ENCODE peak calls at places on chromosome 21, in seven cellular contexts. K is AG04450, P is PC-3, N is tibial artery, J is tibial nerve, I is HCT116, Y is heart right ventricle. V is an unnamed sample.

GRCh38 chr21:36330904-36331303 is 10.9 kb downstream of the MORC3 start:
- DNase-seq in K (no peak), P (peak; percentile 62), N (peak; percentile 33), J (peak; percentile 44), I (peak; percentile 27), Y (peak; percentile 29), V (no peak)

GRCh38 chr21:20647603-20648002 is 350.6 kb upstream of the NCAM2 start:
- DNase-seq in K (no peak), P (peak; percentile 73), N (no peak), J (no peak), I (no peak), Y (no peak), V (no peak)

GRCh38 chr21:14453964-14454641 is 71.2 kb upstream of the HSPA13 start:
- DNase-seq in K (no peak), P (no peak), N (no peak), J (no peak), I (no peak), Y (no peak), V (no peak)

GRCh38 chr21:21971384-21971783 is 973.2 kb downstream of the NCAM2 start:
- DNase-seq in K (no peak), P (peak; percentile 26), N (no peak), J (no peak), I (no peak), Y (no peak), V (no peak)

GRCh38 chr21:29462475-29462874 is 163.8 kb downstream of the BACH1 start:
- DNase-seq in K (no peak), P (no peak), N (no peak), J (no peak), I (no peak), Y (no peak), V (no peak)

GRCh38 chr21:14572206-14572780 is 26.2 kb upstream of the SAMSN1 start:
- DNase-seq in K (no peak), P (no peak), N (no peak), J (no peak), I (no peak), Y (no peak), V (no peak)

GRCh38 chr21:16046625-16047340 is 317.0 kb downstream of the USP25 start:
- DNase-seq in K (no peak), P (peak; percentile 91), N (no peak), J (no peak), I (no peak), Y (no peak), V (no peak)

GRCh38 chr21:32456497-32456918 is 44.0 kb downstream of the EVA1C start:
- DNase-seq in K (no peak), P (peak; percentile 51), N (peak; percentile 52), J (peak; percentile 43), I (no peak), Y (no peak), V (peak; percentile 71)

GRCh38 chr21:20443558-20444155 is 554.6 kb upstream of the NCAM2 start:
- DNase-seq in K (no peak), P (peak; percentile 61), N (no peak), J (no peak), I (no peak), Y (no peak), V (no peak)

GRCh38 chr21:26845066-26845749 is at the start of gene ADAMTS1:
- DNase-seq in K (peak; percentile 89), P (peak; percentile 76), N (peak; percentile 93), J (peak; percentile 93), I (no peak), Y (peak; percentile 94), V (peak; percentile 60)

GRCh38 chr21:40425981-40426380 is 421.0 kb downstream of the DSCAM start:
- DNase-seq in K (no peak), P (no peak), N (no peak), J (no peak), I (no peak), Y (no peak), V (no peak)

GRCh38 chr21:31409849-31410762 is 66.0 kb upstream of the TIAM1 start:
- DNase-seq in K (no peak), P (no peak), N (peak; percentile 41), J (no peak), I (no peak), Y (no peak), V (no peak)

GRCh38 chr21:26659181-26659580 is 86.1 kb upstream of the CYYR1 start:
- DNase-seq in K (no peak), P (no peak), N (no peak), J (no peak), I (no peak), Y (no peak), V (no peak)

GRCh38 chr21:14267071-14267470 is 51.1 kb downstream of the RBM11 start:
- DNase-seq in K (no peak), P (no peak), N (no peak), J (no peak), I (no peak), Y (no peak), V (no peak)

GRCh38 chr21:25974937-25975336 is 195.6 kb downstream of the APP start:
- DNase-seq in K (no peak), P (no peak), N (no peak), J (no peak), I (no peak), Y (peak; percentile 50), V (no peak)

GRCh38 chr21:16571594-16571993 is 841.8 kb downstream of the USP25 start:
- DNase-seq in K (no peak), P (no peak), N (no peak), J (no peak), I (no peak), Y (no peak), V (no peak)

GRCh38 chr21:15908187-15908586 is 178.4 kb downstream of the USP25 start:
- DNase-seq in K (no peak), P (no peak), N (no peak), J (no peak), I (no peak), Y (no peak), V (no peak)

GRCh38 chr21:23644768-23645167 is 1962.5 kb downstream of the MRPL39 start:
- DNase-seq in K (no peak), P (no peak), N (no peak), J (no peak), I (no peak), Y (no peak), V (no peak)

GRCh38 chr21:25501996-25502665 is 105.2 kb downstream of the MRPL39 start:
- DNase-seq in K (no peak), P (no peak), N (no peak), J (no peak), I (no peak), Y (no peak), V (no peak)

GRCh38 chr21:31008355-31008754 is 29.9 kb downstream of the KRTAP19-8 start:
- DNase-seq in K (no peak), P (no peak), N (no peak), J (no peak), I (no peak), Y (no peak), V (no peak)

DNA sequence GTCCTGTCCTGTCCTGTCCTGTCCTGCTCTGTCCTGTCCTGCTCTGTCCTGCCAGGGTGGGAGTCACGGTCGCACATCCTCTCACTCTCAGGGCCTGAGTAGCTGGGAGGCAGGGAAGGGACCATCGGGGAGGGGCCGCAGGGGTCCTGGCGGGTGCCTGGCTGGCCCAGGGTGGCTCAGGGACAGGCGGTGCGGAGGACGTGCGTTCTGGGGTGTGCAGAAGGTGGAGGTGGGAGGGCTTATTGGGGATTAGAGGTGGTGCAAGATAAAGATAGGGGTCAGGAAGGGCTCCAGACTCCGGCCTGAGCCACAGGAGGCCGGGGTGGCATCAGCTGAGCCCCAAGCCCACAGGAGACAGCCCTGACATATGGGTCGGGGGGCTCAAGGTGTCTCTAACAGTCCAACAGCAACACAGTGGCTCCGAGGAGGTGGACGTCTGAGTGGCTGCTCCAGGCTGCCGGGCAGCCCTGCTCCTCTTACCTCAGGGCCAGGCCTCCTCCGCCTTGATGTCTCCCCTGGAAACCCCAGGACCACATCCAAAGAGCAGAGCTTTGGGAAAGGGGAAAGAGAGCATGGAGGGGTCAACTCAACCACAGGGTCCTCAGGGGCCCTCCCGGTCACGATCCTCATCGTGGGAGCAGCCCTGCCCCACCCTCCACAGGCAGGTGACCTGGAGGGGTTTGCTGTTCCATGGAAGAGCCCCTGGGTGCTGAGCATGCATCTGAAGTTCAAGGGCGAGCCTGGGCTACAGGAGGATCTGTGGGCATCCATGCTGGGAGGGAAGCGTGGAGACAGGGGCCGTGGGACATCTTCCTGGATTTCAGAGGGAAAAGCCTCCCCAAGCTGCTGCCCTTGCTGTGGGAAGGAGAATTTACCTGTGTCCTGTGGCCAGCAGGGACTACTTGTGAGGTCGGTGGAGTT is 39.6 kb upstream of the ADARB1 start:
- DNase-seq in K (no peak), P (no peak), N (no peak), J (no peak), I (no peak), Y (no peak), V (peak; percentile 6)
- H3K27ac ChIP-seq in K (no peak overlapping the region), P (no peak overlapping the region), N (peak overlapping the region; percentile 98), J (no peak overlapping the region), I (no peak overlapping the region), Y (peak overlapping the region; percentile 45), V (peak overlapping the region; percentile 87)

DNA sequence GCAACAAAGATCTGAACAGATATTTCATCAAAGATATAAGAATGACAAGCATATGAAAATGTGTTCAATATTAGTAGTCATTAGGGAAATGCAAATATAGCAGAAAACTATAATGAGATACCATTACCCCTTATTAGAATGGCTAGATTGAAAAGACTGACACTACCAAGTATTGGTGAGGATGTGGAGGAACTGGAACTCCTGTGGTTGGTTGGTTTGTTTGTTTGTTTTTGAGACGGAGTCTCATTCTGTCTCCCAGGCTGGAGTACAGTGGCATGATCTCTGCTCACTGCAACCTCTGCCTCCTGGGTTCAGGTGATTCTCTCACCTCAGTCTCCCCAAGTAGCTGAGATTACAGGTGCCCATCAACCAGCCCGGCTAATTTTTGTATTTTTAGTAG is 18.9 kb upstream of the HMGN1 start:
- DNase-seq in K (no peak), P (no peak), N (no peak), J (no peak), I (no peak), Y (no peak), V (no peak)
- H3K27ac ChIP-seq in K (no peak overlapping the region), P (no peak overlapping the region), N (no peak overlapping the region), J (no peak overlapping the region), I (no peak overlapping the region), Y (no peak overlapping the region), V (no peak overlapping the region)

GRCh38 chr21:45427331-45428271 is 22.6 kb downstream of the COL18A1 start:
- DNase-seq in K (peak; percentile 83), P (peak; percentile 97), N (peak; percentile 79), J (no peak), I (peak; percentile 67), Y (no peak), V (peak; percentile 94)
- H3K27ac ChIP-seq in K (peak overlapping the region; percentile 82), P (peak overlapping the region; percentile 62), N (peak overlapping the region; percentile 98), J (peak overlapping the region; percentile 55), I (peak overlapping the region; percentile 52), Y (no peak overlapping the region), V (peak overlapping the region; percentile 84)

GRCh38 chr21:34592573-34592972 is 22.3 kb downstream of the RCAN1 start:
- DNase-seq in K (no peak), P (no peak), N (no peak), J (no peak), I (no peak), Y (no peak), V (no peak)

GRCh38 chr21:34593954-34594531 is 20.9 kb downstream of the RCAN1 start:
- DNase-seq in K (no peak), P (no peak), N (no peak), J (peak; percentile 38), I (no peak), Y (no peak), V (no peak)

GRCh38 chr21:34592120-34592561 is 22.8 kb downstream of the RCAN1 start:
- DNase-seq in K (no peak), P (no peak), N (no peak), J (no peak), I (no peak), Y (peak; percentile 58), V (no peak)

GRCh38 chr21:34594566-34595234 is 20.2 kb downstream of the RCAN1 start:
- DNase-seq in K (no peak), P (no peak), N (no peak), J (no peak), I (no peak), Y (no peak), V (no peak)

GRCh38 chr21:34593423-34593822 is 21.5 kb downstream of the RCAN1 start:
- DNase-seq in K (no peak), P (no peak), N (no peak), J (no peak), I (no peak), Y (no peak), V (no peak)
- H3K27ac ChIP-seq in K (no peak overlapping the region), P (no peak overlapping the region), N (no peak overlapping the region), J (peak overlapping the region; percentile 33), I (no peak overlapping the region), Y (peak overlapping the region; percentile 53), V (no peak overlapping the region)

V was measured in ascending aorta.